ENCODE peak calls at places on chromosomes 2 and 18, in five cellular contexts. D is GM12878, T is A673, V is choroid plexus epithelial cell, R is fibroblast of mammary gland. O is an unnamed sample.

GRCh38 chr2:64455031-64455332 is 1.0 kb downstream of the LGALSL start:
- DNase-seq in D (no peak), T (no peak), V (no peak), R (no peak), O (no peak)

GRCh38 chr2:177239934-177240600 is 24.5 kb downstream of the NFE2L2 start:
- DNase-seq in D (peak), T (peak), V (peak), R (peak), O (peak)

GRCh38 chr2:101474752-101475384 is at the start of gene RFX8:
- DNase-seq in D (no peak), T (no peak), V (peak), R (peak), O (peak)

GRCh38 chr2:59789523-59789922 is 763.9 kb downstream of the BCL11A start:
- DNase-seq in D (no peak), T (no peak), V (no peak), R (no peak), O (no peak)

GRCh38 chr2:126657146-126657635 is 1.2 kb downstream of the GYPC start:
- DNase-seq in D (no peak), T (peak), V (peak), R (peak), O (peak)

GRCh38 chr2:85785027-85785822 is 31.4 kb downstream of the ATOH8 start:
- DNase-seq in D (no peak), T (peak), V (peak), R (peak), O (peak)

GRCh38 chr2:105886029-105886454 is 141.3 kb downstream of the NCK2 start:
- DNase-seq in D (no peak), T (no peak), V (peak), R (peak), O (peak)

GRCh38 chr2:39849982-39850526 is 71.0 kb upstream of the THUMPD2 start:
- DNase-seq in D (no peak), T (no peak), V (no peak), R (no peak), O (no peak)

GRCh38 chr2:173793649-173794565 is 171.3 kb downstream of the SP3 start:
- DNase-seq in D (no peak), T (no peak), V (no peak), R (no peak), O (no peak)

GRCh38 chr2:112606567-112606966 is 22.2 kb downstream of the CHCHD5 start:
- DNase-seq in D (no peak), T (no peak), V (no peak), R (no peak), O (no peak)

GRCh38 chr2:188551671-188552070 is 260.0 kb downstream of the GULP1 start:
- DNase-seq in D (no peak), T (no peak), V (no peak), R (no peak), O (no peak)

GRCh38 chr2:62814132-62814531 is 108.6 kb downstream of the EHBP1 start:
- DNase-seq in D (no peak), T (peak), V (peak), R (peak), O (peak)

GRCh38 chr2:65530547-65531320 is 98.3 kb upstream of the SPRED2 start:
- DNase-seq in D (no peak), T (peak), V (peak), R (peak), O (peak)

GRCh38 chr18:36593641-36594040 is 235.2 kb downstream of the TPGS2 start:
- DNase-seq in D (no peak), T (no peak), V (no peak), R (no peak), O (no peak)

GRCh38 chr2:69088471-69088870 is 75.5 kb downstream of the ANTXR1 start:
- DNase-seq in D (no peak), T (no peak), V (no peak), R (peak), O (no peak)

GRCh38 chr2:238358763-238359162 is 38.4 kb downstream of the TRAF3IP1 start:
- DNase-seq in D (no peak), T (no peak), V (no peak), R (no peak), O (no peak)
- TF ChIP-seq CTCF in D (no peak), T (no peak), V (no peak), R (no peak), O (no peak)

GRCh38 chr2:25977768-25978167 is 4.5 kb downstream of the KIF3C start:
- DNase-seq in D (no peak), T (no peak), V (peak), R (peak), O (peak)
- H3K4me3 ChIP-seq in D (no peak), T (peak), V (no peak), R (no peak), O (no peak)

GRCh38 chr2:124816007-124816406 is 790.9 kb downstream of the CNTNAP5 start:
- DNase-seq in D (no peak), T (no peak), V (no peak), R (no peak), O (no peak)

GRCh38 chr2:124805060-124805459 is 780.0 kb downstream of the CNTNAP5 start:
- DNase-seq in D (peak), T (no peak), V (no peak), R (no peak), O (no peak)

GRCh38 chr2:124804014-124804940 is 779.2 kb downstream of the CNTNAP5 start:
- DNase-seq in D (peak), T (peak), V (peak), R (peak), O (no peak)

GRCh38 chr2:124815386-124815785 is 790.3 kb downstream of the CNTNAP5 start:
- DNase-seq in D (no peak), T (no peak), V (no peak), R (no peak), O (no peak)

GRCh38 chr2:124810132-124810531 is 785.0 kb downstream of the CNTNAP5 start:
- DNase-seq in D (no peak), T (peak), V (no peak), R (no peak), O (no peak)
- TF ChIP-seq CTCF in D (no peak), T (no peak), V (no peak), R (no peak), O (peak)

GRCh38 chr18:24427484-24427883 is 1.0 kb downstream of the IMPACT start:
- DNase-seq in D (no peak), T (peak), V (peak), R (peak), O (peak)
- H3K4me3 ChIP-seq in D (peak), T (peak), V (peak), R (peak), O (peak)

GRCh38 chr2:48471048-48471474 is 58.9 kb upstream of the STON1 start:
- DNase-seq in D (no peak), T (peak), V (peak), R (peak), O (peak)
- TF ChIP-seq CTCF in D (no peak), T (peak), V (peak), R (peak), O (peak)

GRCh38 chr2:226902041-226902972 is 66.5 kb downstream of the RHBDD1 start:
- DNase-seq in D (no peak), T (no peak), V (no peak), R (peak), O (peak)
- H3K4me3 ChIP-seq in D (no peak), T (no peak), V (no peak), R (no peak), O (no peak)

O was measured in astrocyte of the spinal cord.